ENCODE peak calls at places on chromosomes 6 and 20, in four cellular contexts. Q is fibroblast of lung, R is DND-41, W is OCI-LY7. H is an unnamed sample.

GRCh38 chr20:50163570-50164317 is 10.2 kb upstream of the PEDS1 start:
- DNase-seq in Q (peak; percentile 36), R (no peak), W (no peak), H (peak; percentile 71)

GRCh38 chr20:5845686-5846651 is 95.8 kb downstream of the SHLD1 start:
- DNase-seq in Q (peak; percentile 73), R (no peak), W (no peak), H (no peak)

GRCh38 chr20:53077373-53078205 is 105.4 kb downstream of the TSHZ2 start:
- DNase-seq in Q (peak; percentile 22), R (no peak), W (no peak), H (no peak)

GRCh38 chr6:156378853-156379252 is 398.3 kb upstream of the ARID1B start:
- DNase-seq in Q (no peak), R (no peak), W (peak; percentile 30), H (no peak)

GRCh38 chr6:155327326-155328073 is 13.2 kb upstream of the TFB1M start:
- DNase-seq in Q (peak; percentile 82), R (peak; percentile 41), W (peak; percentile 76), H (peak; percentile 33)

GRCh38 chr20:31823360-31824124 is 4.4 kb downstream of the MYLK2 start:
- DNase-seq in Q (no peak), R (no peak), W (no peak), H (no peak)

GRCh38 chr20:25077610-25078169 is 4.3 kb downstream of the VSX1 start:
- DNase-seq in Q (no peak), R (no peak), W (no peak), H (peak; percentile 45)

GRCh38 chr6:37259191-37259590 is 1.2 kb upstream of the TMEM217 start:
- DNase-seq in Q (no peak), R (no peak), W (peak; percentile 14), H (no peak)

GRCh38 chr6:141783595-141783994 is 349.1 kb upstream of the GJE1 start:
- DNase-seq in Q (no peak), R (no peak), W (no peak), H (no peak)

GRCh38 chr6:163413054-163413344 is 1.5 kb upstream of the QKI start:
- DNase-seq in Q (no peak), R (no peak), W (no peak), H (no peak)
- H2AFZ ChIP-seq in Q (peak overlapping the region; percentile 4), R (peak overlapping the region; percentile 65), W (peak overlapping the region; percentile 67), H (peak overlapping the region; percentile 84)

GRCh38 chr6:111221804-111222203 is 134.5 kb downstream of the SLC16A10 start:
- DNase-seq in Q (no peak), R (no peak), W (no peak), H (no peak)
- H3K4me2 ChIP-seq in Q (no peak overlapping the region), R (no peak overlapping the region), W (no peak overlapping the region), H (no peak overlapping the region)

GRCh38 chr6:52420668-52421358 is 671 bp downstream of the EFHC1 start:
- DNase-seq in Q (peak; percentile 38), R (no peak), W (no peak), H (peak; percentile 39)
- H2AFZ ChIP-seq in Q (peak overlapping the region; percentile 24), R (peak overlapping the region; percentile 85), W (peak overlapping the region; percentile 44), H (peak overlapping the region; percentile 94)

GRCh38 chr20:17958326-17959256 is 10.0 kb downstream of the SNX5 start:
- DNase-seq in Q (peak; percentile 71), R (no peak), W (no peak), H (no peak)

GRCh38 chr20:17957505-17958325 is 10.9 kb downstream of the SNX5 start:
- DNase-seq in Q (no peak), R (no peak), W (no peak), H (no peak)

GRCh38 chr20:17961600-17961965 is 7.0 kb downstream of the SNX5 start:
- DNase-seq in Q (no peak), R (no peak), W (no peak), H (no peak)

GRCh38 chr20:17960927-17961599 is 7.5 kb downstream of the SNX5 start:
- DNase-seq in Q (peak; percentile 89), R (no peak), W (no peak), H (no peak)

GRCh38 chr20:17959257-17959627 is 9.4 kb downstream of the SNX5 start:
- DNase-seq in Q (no peak), R (no peak), W (no peak), H (no peak)
- H3K4me2 ChIP-seq in Q (peak overlapping the region; percentile 28), R (peak overlapping the region; percentile 26), W (peak overlapping the region; percentile 92), H (peak overlapping the region; percentile 16)

GRCh38 chr20:9889270-9889981 is 50.5 kb upstream of the PAK5 start:
- DNase-seq in Q (no peak), R (peak; percentile 8), W (no peak), H (no peak)
- H2AFZ ChIP-seq in Q (no peak overlapping the region), R (peak overlapping the region; percentile 66), W (peak overlapping the region; percentile 46), H (no peak overlapping the region)

GRCh38 chr20:62791301-62792181 is 4.7 kb upstream of the MRGBP start:
- DNase-seq in Q (peak; percentile 92), R (peak; percentile 87), W (peak; percentile 85), H (peak; percentile 90)

GRCh38 chr20:62792182-62792939 is 3.9 kb upstream of the MRGBP start:
- DNase-seq in Q (no peak), R (no peak), W (no peak), H (no peak)

GRCh38 chr20:62794007-62794724 is 2.1 kb upstream of the MRGBP start:
- DNase-seq in Q (peak; percentile 95), R (peak; percentile 96), W (peak; percentile 95), H (peak; percentile 97)

GRCh38 chr20:62793757-62794006 is 2.6 kb upstream of the MRGBP start:
- DNase-seq in Q (no peak), R (no peak), W (no peak), H (peak; percentile 48)

GRCh38 chr20:62792940-62793756 is 3.1 kb upstream of the MRGBP start:
- DNase-seq in Q (no peak), R (no peak), W (no peak), H (no peak)
- H3K4me2 ChIP-seq in Q (peak overlapping the region; percentile 91), R (peak overlapping the region; percentile 78), W (peak overlapping the region; percentile 78), H (peak overlapping the region; percentile 84)

GRCh38 chr6:20211037-20211940 is 980 bp downstream of the MBOAT1 start:
- DNase-seq in Q (peak; percentile 53), R (peak; percentile 19), W (no peak), H (peak; percentile 60)

GRCh38 chr6:20213271-20213798 is 1.1 kb upstream of the MBOAT1 start:
- DNase-seq in Q (peak; percentile 12), R (peak; percentile 45), W (no peak), H (no peak)

GRCh38 chr6:20210158-20210557 is 2.1 kb downstream of the MBOAT1 start:
- DNase-seq in Q (no peak), R (no peak), W (no peak), H (no peak)

GRCh38 chr6:20212392-20213111 is at the start of gene MBOAT1:
- DNase-seq in Q (peak; percentile 89), R (peak; percentile 87), W (peak; percentile 1), H (peak; percentile 98)

DNA sequence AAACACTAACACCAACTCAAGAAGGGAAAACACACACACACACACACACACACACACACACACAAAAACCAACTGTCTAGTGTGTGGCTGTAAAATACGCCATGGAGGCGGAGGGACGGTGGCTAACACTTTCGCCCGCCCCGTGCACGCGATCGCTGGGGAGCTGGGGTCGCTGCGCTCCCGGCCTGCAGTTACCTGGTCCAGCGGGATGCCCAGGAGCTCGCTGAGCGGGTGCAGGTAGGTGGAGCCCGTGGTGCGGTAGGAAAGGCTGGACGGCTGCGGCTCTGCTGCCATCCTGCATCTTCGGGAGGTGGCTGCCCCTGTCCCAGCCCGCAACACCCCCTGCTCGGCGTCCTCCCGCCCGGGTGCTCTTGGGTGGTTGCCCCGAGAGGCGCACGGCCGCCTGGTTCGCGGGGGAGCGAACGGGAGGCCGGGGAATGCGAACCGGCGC is 303 bp downstream of the MBOAT1 start:
- DNase-seq in Q (no peak), R (no peak), W (no peak), H (no peak)
- H2AFZ ChIP-seq in Q (peak overlapping the region; percentile 93), R (peak overlapping the region; percentile 91), W (no peak overlapping the region), H (peak overlapping the region; percentile 95)